ENCODE peak calls at places on chromosome 5, in seven cellular contexts. R is IMR-90, B is BE2C, V is right cardiac atrium, D is fibroblast of lung, J is ascending aorta, E is A549. Y is an unnamed sample.

GRCh38 chr5:44935262-44935661 is 126.5 kb downstream of the MRPS30 start:
- DNase-seq in R (no peak), B (peak; percentile 35), V (no peak), D (no peak), J (no peak), E (peak; percentile 20), Y (peak; percentile 91)

GRCh38 chr5:150636391-150637244 is 3.8 kb upstream of the SYNPO start:
- DNase-seq in R (peak; percentile 68), B (peak; percentile 89), V (peak; percentile 85), D (peak; percentile 77), J (peak; percentile 91), E (peak; percentile 70), Y (no peak)

GRCh38 chr5:9644630-9645029 is 14.5 kb upstream of the TAS2R1 start:
- DNase-seq in R (peak; percentile 59), B (no peak), V (no peak), D (no peak), J (no peak), E (no peak), Y (no peak)

GRCh38 chr5:56142620-56143431 is 90.3 kb downstream of the ANKRD55 start:
- DNase-seq in R (no peak), B (no peak), V (no peak), D (no peak), J (no peak), E (no peak), Y (no peak)

GRCh38 chr5:160462167-160462566 is 40.5 kb downstream of the PTTG1 start:
- DNase-seq in R (no peak), B (no peak), V (no peak), D (no peak), J (no peak), E (no peak), Y (no peak)

GRCh38 chr5:98938459-98938858 is 9.7 kb upstream of the CHD1 start:
- DNase-seq in R (peak; percentile 41), B (no peak), V (no peak), D (peak; percentile 62), J (no peak), E (peak; percentile 4), Y (peak; percentile 11)

GRCh38 chr5:138438724-138439536 is at the start of gene REEP2:
- DNase-seq in R (peak; percentile 47), B (peak; percentile 80), V (peak; percentile 75), D (peak; percentile 57), J (peak; percentile 71), E (peak; percentile 22), Y (peak; percentile 82)

GRCh38 chr5:19855929-19856328 is 132.1 kb downstream of the CDH18 start:
- DNase-seq in R (peak; percentile 73), B (no peak), V (no peak), D (peak; percentile 74), J (no peak), E (no peak), Y (no peak)

GRCh38 chr5:139694556-139695182 is 46.5 kb downstream of the CXXC5 start:
- DNase-seq in R (peak; percentile 64), B (no peak), V (no peak), D (no peak), J (no peak), E (no peak), Y (no peak)

GRCh38 chr5:98144710-98145109 is 628.8 kb upstream of the RGMB start:
- DNase-seq in R (no peak), B (no peak), V (no peak), D (no peak), J (no peak), E (no peak), Y (no peak)

GRCh38 chr5:160105686-160106085 is 13.6 kb downstream of the PWWP2A start:
- DNase-seq in R (no peak), B (no peak), V (no peak), D (peak; percentile 18), J (no peak), E (no peak), Y (no peak)

GRCh38 chr5:136006767-136007251 is 22.0 kb upstream of the TGFBI start:
- DNase-seq in R (peak; percentile 97), B (no peak), V (no peak), D (peak; percentile 99), J (no peak), E (peak; percentile 93), Y (no peak)

GRCh38 chr5:121378559-121379359 is 472.9 kb upstream of the FTMT start:
- DNase-seq in R (no peak), B (no peak), V (no peak), D (no peak), J (no peak), E (no peak), Y (peak; percentile 26)

DNA sequence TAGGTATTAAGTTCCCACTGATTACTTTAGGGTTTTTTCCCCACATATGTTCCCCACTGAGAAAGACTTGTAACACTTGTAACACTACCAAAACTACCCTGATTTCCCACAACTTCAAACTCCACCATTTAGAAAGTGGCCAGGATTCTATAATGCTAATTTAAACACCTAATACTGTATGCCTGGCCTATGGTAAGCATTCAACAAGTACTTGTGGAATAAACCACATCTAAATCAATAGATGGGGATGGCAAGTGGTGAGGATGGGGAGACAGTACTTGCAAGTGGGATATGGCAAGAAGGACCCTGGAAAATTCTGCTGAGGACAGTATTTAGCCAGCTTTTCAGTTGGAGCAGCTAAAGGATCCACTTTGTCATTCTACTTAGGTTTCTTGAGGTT is 210.7 kb downstream of the EBF1 start:
- DNase-seq in R (no peak), B (no peak), V (no peak), D (no peak), J (no peak), E (no peak), Y (no peak)
- H3K4me1 ChIP-seq in R (no peaks in the 10 kb centered on the region), B (no peaks in the 10 kb centered on the region), V (peaks cover 2% of the 10 kb centered on the region), D (no peaks in the 10 kb centered on the region), J (no peaks in the 10 kb centered on the region), E (no peaks in the 10 kb centered on the region), Y (peaks cover 8% of the 10 kb centered on the region)

GRCh38 chr5:143479394-143479793 is 75.9 kb upstream of the NR3C1 start:
- DNase-seq in R (no peak), B (no peak), V (no peak), D (no peak), J (no peak), E (peak; percentile 31), Y (no peak)

GRCh38 chr5:143481697-143482531 is 78.4 kb upstream of the NR3C1 start:
- DNase-seq in R (no peak), B (no peak), V (no peak), D (no peak), J (no peak), E (no peak), Y (no peak)

GRCh38 chr5:143484604-143485003 is 81.1 kb upstream of the NR3C1 start:
- DNase-seq in R (no peak), B (no peak), V (no peak), D (no peak), J (no peak), E (no peak), Y (no peak)

GRCh38 chr5:143476601-143477211 is 73.2 kb upstream of the NR3C1 start:
- DNase-seq in R (no peak), B (no peak), V (no peak), D (no peak), J (no peak), E (no peak), Y (no peak)

GRCh38 chr5:143480001-143480400 is 76.5 kb upstream of the NR3C1 start:
- DNase-seq in R (no peak), B (no peak), V (no peak), D (no peak), J (no peak), E (no peak), Y (no peak)
- H3K4me1 ChIP-seq in R (peaks cover 2% of the 10 kb centered on the region), B (no peaks in the 10 kb centered on the region), V (peaks cover 1% of the 10 kb centered on the region), D (no peaks in the 10 kb centered on the region), J (no peaks in the 10 kb centered on the region), E (peaks cover 36% of the 10 kb centered on the region), Y (no peaks in the 10 kb centered on the region)

GRCh38 chr5:149170292-149170691 is 29.0 kb downstream of the ABLIM3 start:
- DNase-seq in R (peak; percentile 38), B (no peak), V (no peak), D (peak; percentile 77), J (no peak), E (no peak), Y (no peak)
- H3K4me1 ChIP-seq in R (peaks cover 35% of the 10 kb centered on the region), B (no peaks in the 10 kb centered on the region), V (peaks cover 31% of the 10 kb centered on the region), D (peaks cover 39% of the 10 kb centered on the region), J (peaks cover 8% of the 10 kb centered on the region), E (peaks cover 22% of the 10 kb centered on the region), Y (no peaks in the 10 kb centered on the region)

GRCh38 chr5:172585114-172585513 is 55.9 kb upstream of the NEURL1B start:
- DNase-seq in R (no peak), B (no peak), V (no peak), D (no peak), J (no peak), E (no peak), Y (no peak)

GRCh38 chr5:172586118-172587060 is 54.7 kb upstream of the NEURL1B start:
- DNase-seq in R (no peak), B (no peak), V (no peak), D (no peak), J (no peak), E (no peak), Y (peak; percentile 87)

GRCh38 chr5:172582940-172583339 is 58.1 kb upstream of the NEURL1B start:
- DNase-seq in R (no peak), B (no peak), V (no peak), D (no peak), J (no peak), E (no peak), Y (no peak)

GRCh38 chr5:172584638-172585037 is 56.4 kb upstream of the NEURL1B start:
- DNase-seq in R (no peak), B (no peak), V (no peak), D (no peak), J (no peak), E (no peak), Y (no peak)

DNA sequence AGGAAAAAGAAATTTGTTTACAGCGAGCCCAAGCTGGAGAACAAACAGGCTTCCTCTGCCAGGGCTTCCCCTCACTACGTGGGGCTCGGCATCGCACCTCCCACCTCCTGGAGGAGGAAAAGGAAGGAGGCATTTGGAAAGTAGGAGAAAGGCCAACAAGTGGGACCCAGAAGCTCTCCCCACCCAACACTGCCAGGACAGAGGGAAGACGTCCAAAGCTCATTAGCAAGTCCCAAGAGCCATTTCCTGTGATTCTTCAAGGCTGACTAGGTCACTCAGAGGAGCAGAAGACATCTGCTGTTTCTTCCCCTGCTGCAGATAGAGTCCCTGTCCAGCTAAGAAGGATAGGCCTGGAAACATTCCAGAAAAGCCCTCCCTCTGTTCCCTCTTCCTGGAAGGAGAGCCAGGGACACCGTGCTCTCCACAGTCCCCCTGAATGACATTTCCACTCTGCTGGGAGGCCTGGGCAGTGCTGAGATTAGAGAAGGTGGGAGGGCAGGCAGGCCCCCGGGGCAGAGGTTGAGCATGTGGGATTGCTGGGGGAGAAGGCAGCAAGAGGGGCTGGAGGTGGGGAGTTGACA is 57.0 kb upstream of the NEURL1B start:
- DNase-seq in R (no peak), B (no peak), V (peak; percentile 85), D (no peak), J (no peak), E (no peak), Y (no peak)
- H3K4me1 ChIP-seq in R (no peaks in the 10 kb centered on the region), B (no peaks in the 10 kb centered on the region), V (peaks cover 36% of the 10 kb centered on the region), D (no peaks in the 10 kb centered on the region), J (no peaks in the 10 kb centered on the region), E (no peaks in the 10 kb centered on the region), Y (peaks cover 22% of the 10 kb centered on the region)

GRCh38 chr5:80249876-80250275 is 6.0 kb downstream of the SERINC5 start:
- DNase-seq in R (no peak), B (no peak), V (no peak), D (no peak), J (no peak), E (no peak), Y (peak; percentile 45)
- H3K4me1 ChIP-seq in R (peaks cover 3% of the 10 kb centered on the region), B (peaks cover 27% of the 10 kb centered on the region), V (peaks cover 10% of the 10 kb centered on the region), D (peaks cover 6% of the 10 kb centered on the region), J (peaks cover 5% of the 10 kb centered on the region), E (peaks cover 25% of the 10 kb centered on the region), Y (peaks cover 83% of the 10 kb centered on the region)

Y was measured in GM23338.